ENCODE peak calls at places on chromosome 1, in nine cellular contexts. L, R, Z, I, Q, G, U, X and K are unnamed samples.

GRCh38 chr1:206933333-206933945 is 11.7 kb upstream of the FCMR start:
- DNase-seq in L (no peak), R (peak; percentile 81), Q (peak; percentile 57), G (peak; percentile 57), X (peak; percentile 86), U (no peak), I (peak; percentile 69), Z (no peak), K (no peak)

GRCh38 chr1:207811920-207812720 is 60.3 kb downstream of the CD46 start:
- DNase-seq in Q (peak; percentile 92), X (peak; percentile 61), R (peak; percentile 75), L (no peak), I (no peak), G (peak; percentile 82), U (no peak), Z (no peak), K (no peak)

GRCh38 chr1:87830579-87830978 is 501.9 kb downstream of the LMO4 start:
- DNase-seq in Q (no peak), L (no peak), X (no peak), Z (no peak), I (no peak), U (no peak), G (no peak), R (no peak), K (no peak)

GRCh38 chr1:116290920-116291465 is 82.1 kb upstream of the ATP1A1 start:
- DNase-seq in Z (no peak), L (no peak), G (no peak), X (no peak), R (no peak), I (no peak), Q (no peak), U (no peak), K (no peak)

GRCh38 chr1:244835276-244836134 is at the start of gene COX20:
- DNase-seq in R (peak; percentile 95), U (peak; percentile 93), I (peak; percentile 92), L (peak; percentile 50), X (peak; percentile 96), Z (peak; percentile 70), Q (peak; percentile 87), G (peak; percentile 90), K (peak; percentile 86)

GRCh38 chr1:47894718-47895393 is 102.3 kb downstream of the TRABD2B start:
- DNase-seq in Q (peak; percentile 56), I (peak; percentile 49), X (peak; percentile 55), U (no peak), R (no peak), L (no peak), Z (peak; percentile 19), G (peak; percentile 50), K (no peak)

GRCh38 chr1:202268032-202268431 is 73.7 kb downstream of the UBE2T start:
- DNase-seq in I (no peak), R (no peak), Q (no peak), U (peak; percentile 58), L (no peak), Z (no peak), G (peak; percentile 2), X (no peak), K (no peak)

GRCh38 chr1:103156966-103157365 is 48.6 kb upstream of the COL11A1 start:
- DNase-seq in Q (no peak), Z (no peak), I (no peak), X (no peak), R (no peak), U (no peak), G (no peak), L (no peak), K (no peak)

GRCh38 chr1:154577346-154578057 is 9.9 kb downstream of the CHRNB2 start:
- DNase-seq in U (no peak), L (no peak), Z (no peak), R (no peak), G (no peak), X (no peak), I (no peak), Q (no peak), K (no peak)

GRCh38 chr1:154575147-154575927 is 7.8 kb downstream of the CHRNB2 start:
- DNase-seq in G (no peak), I (no peak), X (peak; percentile 20), R (no peak), Q (no peak), Z (no peak), U (no peak), L (no peak), K (no peak)

GRCh38 chr1:154574715-154575114 is 7.1 kb downstream of the CHRNB2 start:
- DNase-seq in G (no peak), L (no peak), R (no peak), Z (no peak), Q (no peak), X (no peak), I (no peak), U (no peak), K (no peak)

GRCh38 chr1:154578058-154578418 is 10.5 kb downstream of the CHRNB2 start:
- DNase-seq in L (no peak), I (no peak), Z (no peak), Q (no peak), R (no peak), G (no peak), X (no peak), U (no peak), K (no peak)

GRCh38 chr1:154575951-154576566 is 8.5 kb downstream of the CHRNB2 start:
- DNase-seq in R (no peak), I (no peak), L (no peak), Z (no peak), Q (no peak), G (no peak), X (no peak), U (no peak), K (no peak)
- TF ChIP-seq POLR2AphosphoS5 in R (no peak), I (no peak), L (no peak), Z (no peak), Q (no peak), G (no peak), X (no peak), U (no peak), K (no peak)

GRCh38 chr1:32394890-32395415 is 712 bp upstream of the BSDC1 start:
- DNase-seq in U (no peak), R (no peak), Q (no peak), G (no peak), L (no peak), X (no peak), Z (no peak), I (no peak), K (no peak)

GRCh38 chr1:32393832-32394140 is 455 bp downstream of the BSDC1 start:
- DNase-seq in L (no peak), X (peak; percentile 75), Z (no peak), I (peak; percentile 66), Q (peak; percentile 68), R (no peak), G (peak; percentile 59), U (no peak), K (no peak)

GRCh38 chr1:32394141-32394889 is at the start of gene BSDC1:
- DNase-seq in I (peak; percentile 99), Z (peak; percentile 97), X (peak; percentile 99), Q (peak; percentile 98), U (peak; percentile 99), L (peak; percentile 97), R (peak; percentile 98), G (peak; percentile 98), K (peak; percentile 99)

GRCh38 chr1:32392358-32392757 is 1.9 kb downstream of the BSDC1 start:
- DNase-seq in G (no peak), Z (no peak), U (no peak), Q (no peak), L (no peak), R (no peak), X (no peak), I (no peak), K (peak; percentile 41)

GRCh38 chr1:32393136-32393535 is 1.1 kb downstream of the BSDC1 start:
- DNase-seq in Q (no peak), X (no peak), Z (no peak), G (no peak), I (no peak), L (no peak), U (no peak), R (no peak), K (no peak)
- H3K4me3 ChIP-seq in Q (peak overlapping the region; percentile 84), X (peak overlapping the region; percentile 70), Z (peak overlapping the region; percentile 95), G (peak overlapping the region; percentile 84), I (peak overlapping the region; percentile 65), L (peak overlapping the region; percentile 94), U (peak overlapping the region; percentile 72), R (peak overlapping the region; percentile 68), K (peak overlapping the region; percentile 71)

DNA sequence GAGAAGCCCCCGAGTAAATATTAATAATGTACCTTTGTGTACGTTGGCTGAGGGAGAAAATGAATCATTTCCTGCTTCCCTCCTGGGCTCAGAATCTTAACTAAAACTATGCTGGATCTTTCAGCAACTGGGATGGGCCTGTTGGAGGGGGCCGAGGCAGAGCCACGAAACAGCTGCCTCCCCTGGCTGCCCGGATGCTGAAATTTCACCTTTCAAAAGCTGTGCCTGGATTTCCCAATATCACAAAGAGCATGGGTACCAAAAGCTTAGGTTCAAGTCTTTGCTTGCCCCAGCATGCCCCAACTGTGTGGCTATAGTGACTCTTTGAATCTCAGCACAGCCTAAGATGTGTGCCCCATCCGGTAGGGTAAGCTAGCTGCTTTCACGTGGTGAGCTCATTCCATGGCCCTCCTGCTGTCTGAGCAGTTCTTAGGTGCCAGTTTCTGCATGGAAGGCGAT is 473.4 kb downstream of the PTPRU start:
- DNase-seq in L (peak; percentile 69), R (no peak), U (no peak), Q (no peak), Z (no peak), X (no peak), I (no peak), G (no peak), K (no peak)
- TF ChIP-seq POLR2AphosphoS5 in L (no peak), R (no peak), U (no peak), Q (no peak), Z (no peak), X (no peak), I (no peak), G (no peak), K (no peak)

GRCh38 chr1:209805341-209805781 is 581 bp downstream of the IRF6 start:
- DNase-seq in U (no peak), X (peak; percentile 89), I (peak; percentile 46), Z (no peak), R (no peak), L (no peak), Q (peak; percentile 33), G (peak; percentile 34), K (no peak)

GRCh38 chr1:209805875-209806760 is at the start of gene IRF6:
- DNase-seq in X (peak; percentile 98), R (peak; percentile 98), Q (peak; percentile 94), U (peak; percentile 91), Z (peak; percentile 93), G (peak; percentile 98), L (no peak), I (peak; percentile 96), K (no peak)

GRCh38 chr1:209808059-209808494 is 2.1 kb upstream of the IRF6 start:
- DNase-seq in L (no peak), Q (no peak), X (no peak), Z (no peak), I (peak; percentile 67), U (no peak), G (no peak), R (peak; percentile 72), K (no peak)

GRCh38 chr1:209809601-209810000 is 3.7 kb upstream of the IRF6 start:
- DNase-seq in I (no peak), U (no peak), R (no peak), Q (no peak), Z (no peak), L (no peak), G (no peak), X (no peak), K (no peak)

DNA sequence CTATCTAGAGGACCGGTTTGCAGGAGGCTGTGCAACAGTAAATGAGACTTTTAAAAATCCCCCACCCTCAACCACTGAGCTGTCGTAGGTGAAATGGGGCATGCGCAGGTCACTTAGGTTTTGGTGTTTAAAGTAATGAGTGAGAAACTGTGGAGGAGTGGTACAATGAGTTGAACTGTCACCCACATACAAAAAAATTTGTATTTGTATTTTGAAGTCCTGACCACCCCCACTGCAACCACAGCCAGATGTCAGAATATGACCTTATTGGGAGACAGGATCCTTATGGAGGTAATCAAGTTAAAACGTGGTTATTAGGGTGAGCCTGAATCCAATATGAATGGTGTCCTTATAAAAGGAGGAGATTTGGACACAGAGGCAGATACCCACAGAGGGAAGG is 1.6 kb upstream of the IRF6 start:
- DNase-seq in I (no peak), R (no peak), Z (no peak), G (no peak), X (no peak), Q (no peak), U (no peak), L (no peak), K (no peak)
- H3K4me3 ChIP-seq in I (no peak overlapping the region), R (no peak overlapping the region), Z (no peak overlapping the region), G (no peak overlapping the region), X (no peak overlapping the region), Q (no peak overlapping the region), U (no peak overlapping the region), L (no peak overlapping the region), K (no peak overlapping the region)